ENCODE peak calls at places on chromosomes 2 and 18, in eight cellular contexts. Z is iPS DF 6.9, H is HuH-7.5, Q is RPMI7951, W is lung microvascular endothelial cell, Y is hypothalamus, C is NCI-H2029 treated with DMSO at 0.1 percent for 48 hours, I is GM19239. X is an unnamed sample.

GRCh38 chr18:54608008-54608642 is 17.1 kb downstream of the DYNAP start:
- DNase-seq in Z (no peak), H (no peak), Q (peak), W (no peak), Y (no peak), C (no peak), I (no peak), X (peak)

GRCh38 chr2:230254152-230254881 is 28.8 kb downstream of the SP140 start:
- DNase-seq in Z (no peak), H (no peak), Q (no peak), W (no peak), Y (no peak), C (no peak), I (no peak), X (no peak)

GRCh38 chr2:17857016-17857415 is 21.5 kb upstream of the KCNS3 start:
- DNase-seq in Z (no peak), H (no peak), Q (peak), W (no peak), Y (no peak), C (no peak), I (no peak), X (peak)

GRCh38 chr2:15714002-15714401 is 122.3 kb downstream of the DDX1 start:
- DNase-seq in Z (no peak), H (no peak), Q (no peak), W (no peak), Y (no peak), C (no peak), I (no peak), X (no peak)

GRCh38 chr18:10490401-10491289 is 35.2 kb upstream of the NAPG start:
- DNase-seq in Z (no peak), H (peak), Q (no peak), W (peak), Y (peak), C (no peak), I (peak), X (no peak)

GRCh38 chr2:152042636-152043615 is 55.9 kb downstream of the CACNB4 start:
- DNase-seq in Z (no peak), H (no peak), Q (no peak), W (no peak), Y (no peak), C (no peak), I (no peak), X (no peak)

GRCh38 chr2:26270363-26270762 is 25.6 kb downstream of the HADHB start:
- DNase-seq in Z (no peak), H (no peak), Q (no peak), W (no peak), Y (no peak), C (no peak), I (no peak), X (no peak)

GRCh38 chr2:26721267-26722032 is 28.9 kb downstream of the KCNK3 start:
- DNase-seq in Z (no peak), H (peak), Q (peak), W (no peak), Y (no peak), C (peak), I (no peak), X (no peak)

GRCh38 chr2:158728422-158728821 is 66.7 kb upstream of the DAPL1 start:
- DNase-seq in Z (no peak), H (no peak), Q (no peak), W (no peak), Y (no peak), C (no peak), I (no peak), X (no peak)